ENCODE peak calls at places on chromosome 2, in seven cellular contexts. F, J, E, L, G, C and B are unnamed samples.

GRCh38 chr2:20221169-20221938 is 3.6 kb downstream of the SDC1 start:
- DNase-seq in F (peak; percentile 39), J (no peak), E (no peak), L (no peak), G (no peak), C (no peak), B (no peak)

GRCh38 chr2:224347181-224348051 is 54.5 kb downstream of the FAM124B start:
- DNase-seq in F (no peak), J (no peak), E (no peak), L (no peak), G (no peak), C (no peak), B (no peak)

GRCh38 chr2:135030826-135031225 is 16.4 kb downstream of the MAP3K19 start:
- DNase-seq in F (peak; percentile 57), J (no peak), E (no peak), L (no peak), G (peak; percentile 31), C (no peak), B (no peak)

GRCh38 chr2:112831956-112832567 is 4.5 kb downstream of the IL1B start:
- DNase-seq in F (no peak), J (no peak), E (no peak), L (no peak), G (no peak), C (no peak), B (no peak)

GRCh38 chr2:125516496-125517109 is 1139.4 kb upstream of the GYPC start:
- DNase-seq in F (peak; percentile 0), J (no peak), E (no peak), L (no peak), G (peak; percentile 12), C (no peak), B (peak; percentile 0)

GRCh38 chr2:213443952-213444351 is 159.7 kb downstream of the SPAG16 start:
- DNase-seq in F (no peak), J (no peak), E (no peak), L (no peak), G (no peak), C (no peak), B (no peak)

GRCh38 chr2:55556809-55557208 is 37.3 kb downstream of the CFAP36 start:
- DNase-seq in F (no peak), J (no peak), E (no peak), L (no peak), G (no peak), C (no peak), B (no peak)

GRCh38 chr2:30272286-30272685 is 41.0 kb downstream of the LBH start:
- DNase-seq in F (no peak), J (no peak), E (no peak), L (no peak), G (no peak), C (no peak), B (no peak)

GRCh38 chr2:20597868-20598183 is 53.1 kb downstream of the HS1BP3 start:
- DNase-seq in F (no peak), J (no peak), E (no peak), L (no peak), G (no peak), C (no peak), B (no peak)

GRCh38 chr2:47313141-47313691 is 89.7 kb upstream of the MSH2 start:
- DNase-seq in F (no peak), J (no peak), E (no peak), L (no peak), G (no peak), C (no peak), B (no peak)

GRCh38 chr2:133229974-133230373 is 338.3 kb downstream of the NCKAP5 start:
- DNase-seq in F (no peak), J (no peak), E (no peak), L (no peak), G (no peak), C (no peak), B (no peak)

GRCh38 chr2:40130251-40130994 is 321.5 kb downstream of the SLC8A1 start:
- DNase-seq in F (peak; percentile 7), J (no peak), E (no peak), L (no peak), G (no peak), C (no peak), B (no peak)